ENCODE peak calls at places on chromosomes 4 and X, in six cellular contexts. B is astrocyte of the spinal cord, V is GM10248, A is HCT116, Z is nephron progenitor cell, G is uterus. O is an unnamed sample.

GRCh38 chrX:24298191-24298590 is 15.7 kb downstream of the SUPT20HL2 start:
- DNase-seq in G (no peak), A (no peak), B (no peak), Z (peak), V (no peak), O (no peak)

GRCh38 chr4:167049257-167049656 is 185.0 kb downstream of the SPOCK3 start:
- DNase-seq in Z (no peak), V (no peak), B (no peak), G (no peak), A (no peak), O (no peak)

GRCh38 chrX:17737707-17738001 is 361 bp downstream of the SCML1 start:
- DNase-seq in B (peak), Z (peak), A (no peak), V (peak), G (no peak), O (peak)

GRCh38 chrX:63475200-63475599 is 124.1 kb upstream of the SPIN4 start:
- DNase-seq in G (no peak), B (peak), Z (no peak), A (peak), V (no peak), O (no peak)

GRCh38 chrX:119935215-119935893 is 8.2 kb downstream of the NKAP start:
- DNase-seq in B (no peak), Z (no peak), A (no peak), G (no peak), V (no peak), O (no peak)

GRCh38 chr4:8373270-8373972 is 67.1 kb downstream of the ACOX3 start:
- DNase-seq in V (no peak), B (no peak), A (no peak), G (no peak), Z (no peak), O (no peak)

GRCh38 chr4:51894246-51894645 is 51.3 kb downstream of the DCUN1D4 start:
- DNase-seq in G (no peak), V (no peak), Z (no peak), B (peak), A (no peak), O (no peak)

GRCh38 chr4:74287791-74288190 is 20.5 kb upstream of the EPGN start:
- DNase-seq in G (no peak), Z (no peak), A (no peak), V (no peak), B (no peak), O (no peak)

GRCh38 chr4:39686997-39687396 is 10.9 kb upstream of the UBE2K start:
- DNase-seq in V (no peak), Z (no peak), A (no peak), B (no peak), G (no peak), O (peak)

GRCh38 chrX:101368800-101369199 is 17.2 kb downstream of the BTK start:
- DNase-seq in V (no peak), G (no peak), Z (no peak), B (no peak), A (no peak), O (no peak)

GRCh38 chr4:112648263-112649054 is 11.5 kb downstream of the LARP7 start:
- DNase-seq in G (no peak), Z (no peak), B (peak), V (no peak), A (no peak), O (no peak)

GRCh38 chr4:147096667-147097604 is 151.3 kb upstream of the TTC29 start:
- DNase-seq in V (peak), A (peak), B (peak), Z (no peak), G (no peak), O (peak)

GRCh38 chr4:115090483-115091075 is 22.8 kb downstream of the NDST4 start:
- DNase-seq in G (no peak), Z (peak), A (peak), V (peak), B (peak), O (peak)

GRCh38 chrX:124211312-124211942 is 121.0 kb upstream of the TEX13D start:
- DNase-seq in Z (no peak), V (peak), A (peak), B (no peak), G (no peak), O (no peak)

GRCh38 chr4:54961357-54961975 is 163.9 kb downstream of the KDR start:
- DNase-seq in A (peak), G (no peak), B (peak), Z (no peak), V (no peak), O (peak)

GRCh38 chr4:2649604-2650114 is 106.5 kb downstream of the TNIP2 start:
- DNase-seq in Z (no peak), V (no peak), B (no peak), A (no peak), G (no peak), O (no peak)

GRCh38 chrX:40145001-40145631 is 47.4 kb upstream of the BCOR start:
- DNase-seq in B (no peak), A (no peak), V (no peak), Z (no peak), G (no peak), O (no peak)

GRCh38 chr4:83660578-83660977 is 124.7 kb downstream of the GPAT3 start:
- DNase-seq in G (no peak), V (no peak), A (no peak), Z (no peak), B (no peak), O (no peak)

GRCh38 chr4:41009411-41009810 is 204.9 kb downstream of the APBB2 start:
- DNase-seq in G (no peak), Z (no peak), B (peak), V (no peak), A (no peak), O (no peak)

GRCh38 chr4:10736266-10736665 is 51.7 kb upstream of the CLNK start:
- DNase-seq in B (no peak), G (no peak), A (no peak), Z (no peak), V (no peak), O (no peak)

GRCh38 chr4:157702821-157703220 is 470.0 kb downstream of the GASK1B start:
- DNase-seq in G (no peak), A (no peak), Z (no peak), B (no peak), V (no peak), O (no peak)

GRCh38 chr4:125728568-125728967 is 413.8 kb downstream of the FAT4 start:
- DNase-seq in V (no peak), Z (no peak), B (peak), G (no peak), A (no peak), O (no peak)

GRCh38 chr4:123740236-123740635 is 343.6 kb downstream of the SPRY1 start:
- DNase-seq in V (no peak), A (no peak), B (peak), G (no peak), Z (no peak), O (no peak)

GRCh38 chr4:119210760-119211159 is 1.8 kb upstream of the USP53 start:
- DNase-seq in Z (no peak), G (no peak), B (peak), A (no peak), V (no peak), O (no peak)

GRCh38 chrX:68684291-68684918 is 36.9 kb downstream of the STARD8 start:
- DNase-seq in B (no peak), V (no peak), A (no peak), Z (peak), G (peak), O (peak)

GRCh38 chrX:134764202-134764785 is 106.0 kb upstream of the PLAC1 start:
- DNase-seq in A (peak), Z (no peak), V (peak), G (no peak), B (peak), O (peak)

GRCh38 chr4:73161527-73162185 is 92.1 kb upstream of the COX18 start:
- DNase-seq in B (no peak), G (no peak), A (no peak), V (no peak), Z (no peak), O (no peak)

GRCh38 chr4:14857986-14858385 is 144.3 kb upstream of the CPEB2 start:
- DNase-seq in Z (no peak), A (no peak), V (no peak), B (no peak), G (no peak), O (no peak)

GRCh38 chr4:89724716-89725115 is 112.2 kb downstream of the SNCA start:
- DNase-seq in Z (no peak), V (no peak), B (peak), G (no peak), A (no peak), O (no peak)

GRCh38 chr4:22679518-22679897 is 13.2 kb upstream of the GBA3 start:
- DNase-seq in A (no peak), V (no peak), G (no peak), Z (no peak), B (no peak), O (no peak)

GRCh38 chrX:100830547-100830946 is 10.4 kb downstream of the CSTF2 start:
- DNase-seq in G (no peak), V (no peak), Z (no peak), B (no peak), A (no peak), O (no peak)

GRCh38 chrX:98956014-98956413 is 1454.1 kb downstream of the PCDH19 start:
- DNase-seq in G (no peak), V (no peak), A (no peak), B (no peak), Z (no peak), O (no peak)

GRCh38 chrX:48179691-48180090 is 16.9 kb downstream of the SSX5 start:
- DNase-seq in Z (no peak), G (no peak), A (no peak), B (no peak), V (no peak), O (no peak)

GRCh38 chr4:2510351-2511259 is 25.8 kb upstream of the FAM193A start:
- DNase-seq in G (no peak), A (no peak), Z (no peak), B (no peak), V (no peak), O (peak)

GRCh38 chr4:4726051-4726450 is 133.4 kb upstream of the MSX1 start:
- DNase-seq in B (no peak), A (peak), V (no peak), Z (no peak), G (no peak), O (no peak)

GRCh38 chr4:150743564-150744342 is 161.8 kb downstream of the MAB21L2 start:
- DNase-seq in V (no peak), B (no peak), Z (no peak), A (no peak), G (no peak), O (no peak)

GRCh38 chr4:52715914-52716313 is 35.3 kb downstream of the ERVMER34-1 start:
- DNase-seq in V (no peak), A (no peak), Z (no peak), B (no peak), G (no peak), O (no peak)

GRCh38 chr4:107220976-107221375 is 184.9 kb upstream of the DKK2 start:
- DNase-seq in Z (no peak), A (no peak), V (no peak), B (no peak), G (no peak), O (no peak)

GRCh38 chrX:36856849-36857248 is 151.3 kb upstream of the FAM47C start:
- DNase-seq in B (peak), Z (no peak), G (no peak), V (no peak), A (no peak), O (no peak)
- TF ChIP-seq CTCF in B (no peak), Z (no peak), G (no peak), V (no peak), A (no peak), O (no peak)

DNA sequence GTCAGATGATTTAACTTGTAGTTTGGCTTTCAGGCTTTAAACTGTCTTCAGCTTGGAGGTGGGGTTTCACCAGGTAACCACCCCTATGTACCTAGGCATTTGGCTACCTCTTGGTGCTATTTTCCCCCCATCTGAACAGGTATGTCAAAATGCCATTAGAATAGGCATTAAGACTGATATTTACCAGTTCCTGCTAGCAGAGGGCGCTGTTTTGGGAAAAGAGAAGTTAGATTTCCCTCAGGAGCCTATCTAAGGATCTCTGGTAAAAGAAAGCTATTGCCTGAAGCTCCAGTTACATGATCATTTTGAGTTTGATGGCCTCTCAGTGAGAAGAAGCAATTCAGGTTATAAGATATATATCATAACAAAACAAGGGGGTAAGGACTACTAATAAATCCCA is 879.1 kb downstream of the SH3BGRL start:
- DNase-seq in Z (no peak), V (no peak), B (no peak), A (no peak), G (no peak), O (no peak)
- TF ChIP-seq CTCF in Z (no peak), V (no peak), B (no peak), A (no peak), G (no peak), O (no peak)

DNA sequence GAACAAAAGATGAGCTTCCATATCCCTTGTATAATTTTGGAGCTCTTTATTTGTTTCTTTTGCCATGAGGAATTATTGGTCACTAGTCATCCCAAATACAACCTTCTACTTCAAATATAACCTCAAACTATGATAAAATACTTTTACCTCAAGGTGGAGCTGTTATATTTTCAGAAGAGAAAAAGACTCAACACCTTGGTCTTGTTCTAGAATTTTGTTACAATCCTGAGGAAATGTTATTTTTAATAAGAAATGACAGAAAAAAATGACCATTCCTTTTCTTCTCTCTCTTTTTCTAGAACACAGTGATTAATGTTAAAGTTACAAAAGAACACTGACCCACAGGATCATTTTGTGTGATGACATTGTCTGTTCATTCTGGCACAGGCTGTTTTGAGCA is 159.5 kb upstream of the CTSO start:
- DNase-seq in B (no peak), A (no peak), G (no peak), Z (no peak), V (no peak), O (peak)
- TF ChIP-seq CTCF in B (peak), A (no peak), G (no peak), Z (no peak), V (peak), O (no peak)

GRCh38 chrX:51148848-51149247 is 183.8 kb upstream of the NUDT10 start:
- DNase-seq in V (no peak), Z (no peak), B (no peak), G (no peak), A (peak), O (no peak)
- TF ChIP-seq CTCF in V (no peak), Z (peak), B (no peak), G (no peak), A (peak), O (no peak)

GRCh38 chrX:77451041-77451440 is 3.9 kb downstream of the FGF16 start:
- DNase-seq in A (no peak), B (peak), Z (no peak), V (no peak), G (no peak), O (no peak)

GRCh38 chrX:77455437-77455836 is 8.2 kb downstream of the FGF16 start:
- DNase-seq in Z (no peak), V (no peak), B (no peak), A (no peak), G (no peak), O (no peak)

GRCh38 chrX:77448170-77448569 is 981 bp downstream of the FGF16 start:
- DNase-seq in V (no peak), Z (no peak), G (no peak), B (no peak), A (no peak), O (peak)

GRCh38 chrX:77450415-77450814 is 3.2 kb downstream of the FGF16 start:
- DNase-seq in Z (no peak), A (no peak), V (no peak), B (no peak), G (no peak), O (no peak)

GRCh38 chrX:77453190-77453589 is 6.0 kb downstream of the FGF16 start:
- DNase-seq in B (no peak), Z (no peak), A (no peak), V (no peak), G (no peak), O (no peak)
- TF ChIP-seq CTCF in B (no peak), Z (no peak), A (no peak), V (no peak), G (no peak), O (no peak)

DNA sequence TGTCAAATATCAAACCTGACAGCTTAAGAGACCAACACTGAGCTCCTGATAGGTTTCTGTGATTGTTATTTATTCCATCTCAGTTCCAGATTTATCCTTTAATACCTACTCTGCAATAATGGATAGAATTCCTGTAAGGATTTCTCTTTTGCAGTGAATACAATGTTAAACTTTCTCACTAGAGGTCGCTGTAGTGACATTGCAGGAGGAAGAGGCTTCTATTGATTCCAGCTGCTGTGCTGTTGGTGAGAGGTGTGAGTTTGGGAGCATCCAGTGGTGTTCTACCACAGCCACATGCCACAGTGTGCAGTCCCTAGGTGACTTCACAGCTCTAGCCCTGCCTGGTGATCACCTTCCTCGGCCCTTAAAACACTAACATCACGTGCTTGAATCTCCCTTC is 34.6 kb upstream of the DCAF8L2 start:
- DNase-seq in V (peak), A (no peak), Z (peak), G (no peak), B (peak), O (no peak)
- TF ChIP-seq CTCF in V (no peak), A (peak), Z (peak), G (no peak), B (peak), O (peak)

O was measured in GM13976.